ENCODE peak calls at places on chromosomes 2 and 18, in ten cellular contexts. P is kidney, B is IMR-90, E is neural progenitor cell, U is neuronal stem cell, W is fibroblast of lung, R is mammary epithelial cell, Z is HCT116, G is H9, A is colonic mucosa. M is an unnamed sample. For H3K4me1, the result is how much of the 10 kb centered on the place peaks cover.

GRCh38 chr2:17476820-17477219 is 41.4 kb downstream of the RAD51AP2 start:
- DNase-seq in P (no peak), R (peak), A (no peak), W (no peak), E (no peak), G (no peak), U (no peak), Z (no peak), B (no peak), M (no peak)

GRCh38 chr2:147297820-147298219 is 547.0 kb upstream of the ACVR2A start:
- DNase-seq in A (no peak), U (no peak), R (no peak), Z (no peak), W (no peak), B (no peak), E (no peak), P (no peak), G (no peak), M (no peak)

GRCh38 chr2:26255735-26256384 is 11.1 kb downstream of the HADHB start:
- DNase-seq in B (no peak), P (no peak), R (no peak), G (no peak), U (no peak), A (no peak), W (no peak), E (no peak), Z (no peak), M (no peak)

GRCh38 chr18:50518787-50519520 is 40.9 kb upstream of the MAPK4 start:
- DNase-seq in B (no peak), P (no peak), U (no peak), R (peak), E (no peak), A (no peak), Z (no peak), G (no peak), W (no peak), M (no peak)

GRCh38 chr2:109087055-109087663 is 41.8 kb upstream of the SH3RF3 start:
- DNase-seq in A (no peak), W (no peak), P (no peak), R (no peak), Z (no peak), E (no peak), U (no peak), G (no peak), B (no peak), M (no peak)

GRCh38 chr2:24359701-24360049 is 661 bp downstream of the ITSN2 start:
- DNase-seq in P (peak), G (peak), R (peak), B (no peak), W (no peak), A (peak), Z (no peak), E (no peak), U (no peak), M (no peak)

GRCh38 chr2:10303174-10303633 is 500 bp downstream of the HPCAL1 start:
- DNase-seq in G (no peak), R (peak), Z (no peak), U (no peak), E (peak), W (peak), P (peak), B (no peak), A (peak), M (no peak)

GRCh38 chr2:172710584-172711024 is 25.0 kb upstream of the RAPGEF4 start:
- DNase-seq in R (peak), B (peak), E (peak), W (peak), G (no peak), Z (no peak), U (peak), P (no peak), A (peak), M (peak)

GRCh38 chr2:143937563-143938346 is 582.2 kb downstream of the ZEB2 start:
- DNase-seq in A (no peak), W (peak), U (no peak), G (no peak), Z (no peak), R (no peak), B (no peak), P (peak), E (no peak), M (peak)

GRCh38 chr18:14089176-14089575 is 43.1 kb downstream of the ZNF519 start:
- DNase-seq in A (no peak), Z (no peak), U (no peak), G (no peak), P (no peak), E (no peak), R (no peak), W (no peak), B (no peak), M (no peak)

GRCh38 chr2:163505281-163505680 is 230.5 kb downstream of the FIGN start:
- DNase-seq in G (no peak), B (no peak), Z (no peak), P (no peak), R (no peak), U (no peak), W (no peak), A (no peak), E (no peak), M (no peak)

GRCh38 chr2:191352536-191352935 is 107.3 kb downstream of the MYO1B start:
- DNase-seq in G (no peak), P (no peak), B (peak), A (no peak), W (peak), E (no peak), U (no peak), Z (no peak), R (peak), M (no peak)

GRCh38 chr18:731185-731584 is 18.8 kb upstream of the ENOSF1 start:
- DNase-seq in B (peak), W (no peak), A (no peak), U (no peak), Z (no peak), E (no peak), R (peak), G (no peak), P (no peak), M (no peak)

GRCh38 chr2:226738821-226739507 is 60.7 kb downstream of the IRS1 start:
- DNase-seq in P (no peak), W (no peak), A (no peak), E (peak), R (no peak), U (peak), B (no peak), Z (no peak), G (no peak), M (no peak)

GRCh38 chr18:33755918-33756590 is 178.0 kb downstream of the ASXL3 start:
- DNase-seq in E (no peak), B (peak), W (peak), U (no peak), A (peak), P (no peak), G (no peak), Z (no peak), R (peak), M (peak)

GRCh38 chr2:138787053-138787666 is 7.0 kb upstream of the NXPH2 start:
- DNase-seq in W (peak), U (peak), R (peak), Z (peak), B (peak), A (no peak), G (no peak), P (no peak), E (peak), M (peak)

GRCh38 chr2:60586081-60586480 is 32.6 kb upstream of the BCL11A start:
- DNase-seq in A (no peak), E (no peak), P (no peak), R (peak), Z (no peak), B (no peak), G (no peak), U (no peak), W (no peak), M (no peak)

GRCh38 chr18:5103286-5103685 is 93.8 kb downstream of the AKAIN1 start:
- DNase-seq in U (no peak), W (no peak), G (no peak), P (no peak), A (no peak), E (peak), R (no peak), Z (no peak), B (no peak), M (no peak)

GRCh38 chr2:202490479-202490878 is 114.4 kb downstream of the BMPR2 start:
- DNase-seq in P (no peak), U (no peak), B (no peak), E (no peak), Z (no peak), R (no peak), W (no peak), A (no peak), G (no peak), M (no peak)

GRCh38 chr18:48003426-48004349 is 73.2 kb upstream of the SMAD2 start:
- DNase-seq in A (peak), W (peak), B (no peak), G (no peak), E (no peak), Z (peak), R (peak), U (no peak), P (no peak), M (no peak)

GRCh38 chr18:46555724-46556123 is 101.3 kb downstream of the LOXHD1 start:
- DNase-seq in E (peak), R (no peak), B (peak), A (no peak), Z (peak), P (no peak), U (no peak), W (no peak), G (peak), M (peak)

GRCh38 chr2:219286436-219287115 is 7.4 kb downstream of the DNAJB2 start:
- DNase-seq in Z (no peak), W (peak), G (no peak), U (no peak), A (no peak), E (no peak), R (peak), B (no peak), P (no peak), M (no peak)

GRCh38 chr18:45019469-45019868 is 338.8 kb downstream of the SETBP1 start:
- DNase-seq in Z (no peak), U (no peak), P (no peak), A (no peak), E (no peak), B (no peak), R (peak), G (no peak), W (no peak), M (no peak)

GRCh38 chr2:240836781-240837467 is 16.9 kb upstream of the KIF1A start:
- DNase-seq in Z (no peak), G (no peak), R (no peak), W (peak), E (no peak), B (peak), U (no peak), P (peak), A (no peak), M (no peak)

GRCh38 chr2:149573760-149574159 is 13.8 kb downstream of the MMADHC start:
- DNase-seq in Z (no peak), A (no peak), U (no peak), W (peak), R (no peak), G (no peak), P (no peak), E (no peak), B (peak), M (no peak)

GRCh38 chr2:149575277-149575676 is 12.3 kb downstream of the MMADHC start:
- DNase-seq in B (no peak), Z (no peak), G (no peak), U (no peak), E (no peak), P (no peak), R (no peak), A (no peak), W (no peak), M (no peak)

GRCh38 chr2:149572102-149572953 is 15.2 kb downstream of the MMADHC start:
- DNase-seq in G (no peak), Z (no peak), A (peak), W (no peak), E (no peak), U (no peak), P (no peak), B (no peak), R (no peak), M (no peak)

GRCh38 chr2:149577269-149577668 is 10.3 kb downstream of the MMADHC start:
- DNase-seq in A (no peak), U (no peak), R (no peak), E (no peak), P (no peak), B (no peak), G (no peak), Z (no peak), W (no peak), M (no peak)

DNA sequence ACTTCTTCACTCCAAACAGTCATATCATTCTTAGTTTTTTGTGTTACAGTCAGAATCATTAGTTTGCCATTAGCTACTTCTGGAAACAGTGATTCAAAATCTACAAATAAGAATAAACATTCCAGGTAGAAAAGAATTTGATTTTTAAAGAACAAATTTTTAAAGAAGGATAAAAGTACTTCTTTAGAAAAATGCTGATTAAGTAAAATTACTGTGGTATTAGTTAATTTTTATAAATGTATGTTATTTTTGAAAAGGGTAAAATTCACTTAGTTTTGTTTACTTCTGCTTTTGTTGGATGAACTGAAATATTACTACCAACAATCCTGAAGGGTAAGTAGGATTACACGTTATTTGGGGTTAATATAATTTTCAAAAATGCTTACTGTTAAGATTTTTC is 11.8 kb downstream of the MMADHC start:
- DNase-seq in A (no peak), W (no peak), U (no peak), P (no peak), E (no peak), B (no peak), Z (no peak), R (no peak), G (no peak), M (no peak)
- H3K4me1 ChIP-seq in A (under half), W (under half), U (under half), P (under half), E (under half), B (under half), Z (under half), R (under half), G (under half), M (under half)

DNA sequence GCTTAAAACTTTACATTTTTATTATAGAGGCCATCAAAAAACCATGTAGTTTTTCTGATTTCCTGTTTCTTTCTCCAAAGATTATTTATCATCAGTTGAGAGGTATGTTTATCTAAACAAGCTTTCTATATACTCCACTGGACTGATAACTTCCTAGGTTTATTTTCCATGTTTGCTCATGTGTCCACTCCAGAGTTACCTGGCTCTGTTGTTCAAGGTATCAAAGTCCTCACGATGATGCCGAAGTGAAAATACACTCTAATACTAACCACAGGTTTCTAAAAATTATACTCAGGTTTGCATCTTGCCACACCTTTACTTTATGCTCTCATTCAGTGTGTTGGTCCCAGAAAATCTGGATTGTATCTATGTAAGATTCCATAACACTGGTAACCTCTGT is 287.9 kb upstream of the GULP1 start:
- DNase-seq in G (no peak), Z (no peak), R (no peak), B (no peak), W (no peak), U (no peak), A (no peak), P (no peak), E (no peak), M (no peak)
- H3K9ac ChIP-seq in G (no peak), Z (no peak), R (no peak), B (no peak), W (no peak), U (no peak), A (no peak), P (no peak), E (no peak), M (no peak)

GRCh38 chr2:36374586-36374985 is 19.0 kb downstream of the CRIM1 start:
- DNase-seq in R (peak), A (no peak), B (no peak), P (no peak), U (no peak), E (no peak), G (no peak), W (no peak), Z (no peak), M (no peak)

GRCh38 chr2:36376319-36376765 is 20.8 kb downstream of the CRIM1 start:
- DNase-seq in Z (no peak), W (peak), G (no peak), R (no peak), B (peak), P (peak), U (no peak), A (peak), E (no peak), M (no peak)

GRCh38 chr2:36380624-36381481 is 25.3 kb downstream of the CRIM1 start:
- DNase-seq in U (peak), Z (no peak), G (peak), R (no peak), E (peak), A (peak), W (peak), B (no peak), P (peak), M (peak)

GRCh38 chr2:36379710-36380448 is 24.3 kb downstream of the CRIM1 start:
- DNase-seq in A (peak), Z (no peak), U (no peak), G (no peak), B (peak), R (peak), W (peak), E (no peak), P (no peak), M (no peak)

GRCh38 chr2:36376992-36377738 is 21.6 kb downstream of the CRIM1 start:
- DNase-seq in W (no peak), A (peak), E (no peak), B (no peak), Z (no peak), G (no peak), P (peak), U (no peak), R (peak), M (peak)
- H3K4me1 ChIP-seq in W (under half), A (under half), E (under half), B (under half), Z (half or more), G (under half), P (half or more), U (under half), R (half or more), M (under half)

GRCh38 chr2:85434677-85435076 is 16.2 kb downstream of the SH2D6 start:
- DNase-seq in Z (no peak), B (no peak), G (no peak), A (no peak), E (no peak), W (no peak), P (no peak), R (no peak), U (no peak), M (no peak)

GRCh38 chr2:85435220-85435958 is 16.9 kb downstream of the SH2D6 start:
- DNase-seq in B (no peak), W (no peak), R (no peak), E (no peak), U (no peak), P (peak), Z (no peak), A (no peak), G (no peak), M (no peak)

GRCh38 chr2:85430780-85431601 is 12.5 kb downstream of the SH2D6 start:
- DNase-seq in W (no peak), Z (no peak), G (peak), E (peak), B (no peak), P (peak), R (no peak), U (peak), A (no peak), M (peak)

GRCh38 chr2:85431787-85432186 is 13.3 kb downstream of the SH2D6 start:
- DNase-seq in E (no peak), G (no peak), Z (no peak), P (no peak), U (no peak), A (no peak), B (no peak), R (no peak), W (no peak), M (no peak)

GRCh38 chr2:85433511-85434089 is 15.1 kb downstream of the SH2D6 start:
- DNase-seq in B (peak), E (no peak), U (no peak), R (peak), Z (no peak), P (peak), W (peak), G (no peak), A (peak), M (peak)
- H3K9ac ChIP-seq in B (no peak), E (no peak), U (peak), R (no peak), Z (no peak), P (peak), W (no peak), G (peak), A (peak), M (no peak)

GRCh38 chr2:102025016-102025491 is 33.3 kb downstream of the IL1R2 start:
- DNase-seq in E (no peak), Z (no peak), P (no peak), G (no peak), R (peak), U (no peak), A (no peak), W (peak), B (peak), M (no peak)
- H3K4me1 ChIP-seq in E (under half), Z (under half), P (under half), G (under half), R (under half), U (under half), A (under half), W (under half), B (under half), M (under half)

GRCh38 chr2:237113026-237113810 is 27.5 kb downstream of the COPS8 start:
- DNase-seq in B (peak), A (no peak), W (peak), P (no peak), Z (no peak), R (no peak), E (no peak), U (no peak), G (no peak), M (no peak)
- H3K9ac ChIP-seq in B (no peak), A (no peak), W (no peak), P (no peak), Z (no peak), R (no peak), E (no peak), U (no peak), G (no peak), M (no peak)

GRCh38 chr2:86237172-86237571 is 37.9 kb downstream of the MRPL35 start:
- DNase-seq in W (no peak), R (no peak), E (no peak), U (no peak), G (no peak), A (no peak), B (no peak), Z (no peak), P (no peak), M (no peak)

GRCh38 chr2:86239745-86240144 is 40.5 kb downstream of the MRPL35 start:
- DNase-seq in R (no peak), P (no peak), Z (no peak), A (no peak), G (no peak), B (no peak), U (no peak), W (no peak), E (no peak), M (no peak)

GRCh38 chr2:86238354-86238753 is 39.1 kb downstream of the MRPL35 start:
- DNase-seq in G (no peak), E (no peak), P (no peak), A (no peak), B (no peak), W (no peak), R (no peak), U (no peak), Z (no peak), M (no peak)

GRCh38 chr2:86240251-86240650 is 41.0 kb downstream of the MRPL35 start:
- DNase-seq in R (no peak), U (no peak), A (no peak), Z (no peak), G (no peak), B (no peak), W (no peak), P (no peak), E (no peak), M (no peak)

DNA sequence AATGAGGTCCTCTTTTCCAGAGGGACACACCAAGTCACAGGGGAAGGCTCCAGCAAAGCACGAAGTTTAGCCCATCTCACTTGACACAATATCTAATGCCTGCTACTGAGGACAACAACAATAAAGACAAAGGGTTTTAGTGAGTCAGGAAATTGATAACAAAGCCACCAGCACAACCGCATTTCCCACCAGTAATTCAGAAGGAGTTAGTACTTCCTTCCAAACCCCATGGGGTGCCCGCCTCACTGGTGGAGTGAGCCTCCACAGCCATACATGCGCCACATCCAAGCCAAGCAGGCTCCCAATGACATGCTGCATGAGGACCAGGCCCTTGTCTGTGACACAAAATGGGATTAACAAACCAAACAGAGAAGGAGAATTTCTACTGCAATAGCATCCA is 40.1 kb downstream of the MRPL35 start:
- DNase-seq in E (no peak), A (no peak), U (no peak), R (no peak), P (no peak), B (no peak), G (no peak), Z (no peak), W (no peak), M (no peak)
- H3K4me1 ChIP-seq in E (under half), A (under half), U (under half), R (under half), P (under half), B (under half), G (under half), Z (under half), W (under half), M (under half)

GRCh38 chr18:67665266-67665665 is 148.7 kb upstream of the DSEL start:
- DNase-seq in U (peak), R (peak), Z (no peak), G (no peak), A (no peak), W (no peak), E (peak), B (peak), P (no peak), M (no peak)
- H3K9ac ChIP-seq in U (no peak), R (no peak), Z (no peak), G (no peak), A (no peak), W (no peak), E (no peak), B (no peak), P (no peak), M (no peak)

M was measured in endodermal cell.